ENCODE peak calls at places on chromosomes 5 and 9, in ten cellular contexts. J, D, U, E, O, X, M, H, S and G are unnamed samples.

GRCh38 chr5:172973127-172973916 is 10.2 kb upstream of the ATP6V0E1 start:
- DNase-seq in S (peak), E (no peak), H (no peak), U (no peak), X (no peak), J (no peak), D (no peak), O (peak), M (no peak), G (no peak)

GRCh38 chr5:52983731-52984620 is 5.2 kb upstream of the ITGA2 start:
- DNase-seq in U (no peak), O (peak), D (no peak), X (no peak), M (no peak), S (no peak), H (no peak), E (no peak), J (no peak), G (no peak)

GRCh38 chr5:12675956-12676355 is 771.7 kb upstream of the CTNND2 start:
- DNase-seq in M (no peak), H (no peak), U (no peak), S (no peak), J (no peak), X (no peak), O (no peak), E (no peak), D (no peak), G (no peak)

GRCh38 chr5:36950586-36951457 is 74.3 kb downstream of the NIPBL start:
- DNase-seq in D (no peak), O (peak), H (no peak), J (no peak), M (no peak), U (no peak), X (no peak), E (no peak), S (peak), G (no peak)

GRCh38 chr5:58245479-58245845 is 214.4 kb downstream of the PLK2 start:
- DNase-seq in U (no peak), S (no peak), D (no peak), M (no peak), J (no peak), X (no peak), H (no peak), O (no peak), E (no peak), G (peak)

GRCh38 chr9:123360161-123361085 is 4.4 kb downstream of the CRB2 start:
- DNase-seq in U (peak), O (no peak), H (peak), E (peak), X (peak), J (peak), D (peak), M (peak), S (no peak), G (no peak)

GRCh38 chr5:10420926-10421325 is 20.8 kb upstream of the ROPN1L start:
- DNase-seq in U (no peak), O (no peak), E (no peak), H (no peak), J (no peak), D (no peak), S (peak), X (no peak), M (no peak), G (no peak)

GRCh38 chr5:1514027-1514818 is 9.5 kb downstream of the LPCAT1 start:
- DNase-seq in U (peak), E (peak), H (peak), D (no peak), J (peak), X (peak), M (no peak), S (no peak), O (no peak), G (peak)

GRCh38 chr9:29212590-29213373 is 1639.5 kb upstream of the C9orf72 start:
- DNase-seq in J (no peak), S (no peak), O (no peak), H (peak), E (no peak), D (peak), M (no peak), U (no peak), X (peak), G (no peak)

GRCh38 chr9:32351845-32352244 is 32.6 kb upstream of the ACO1 start:
- DNase-seq in D (no peak), E (no peak), S (peak), U (no peak), X (no peak), M (no peak), H (no peak), J (no peak), O (no peak), G (no peak)

GRCh38 chr5:459562-460412 is 16.8 kb downstream of the EXOC3 start:
- DNase-seq in U (peak), O (no peak), J (peak), D (no peak), S (no peak), H (no peak), X (peak), M (no peak), E (no peak), G (peak)

GRCh38 chr9:82601272-82601835 is 461.6 kb downstream of the RASEF start:
- DNase-seq in D (no peak), J (no peak), X (no peak), S (peak), M (no peak), O (peak), U (no peak), H (no peak), E (no peak), G (no peak)

GRCh38 chr5:141100243-141100805 is at the start of gene PCDHB3:
- DNase-seq in D (peak), X (peak), S (peak), M (no peak), J (no peak), E (no peak), U (peak), O (peak), H (no peak), G (no peak)

GRCh38 chr5:8508196-8508595 is 639.2 kb downstream of the MTRR start:
- DNase-seq in S (peak), U (no peak), M (no peak), E (no peak), D (no peak), J (no peak), H (no peak), O (peak), X (no peak), G (no peak)

GRCh38 chr5:33891731-33892418 is at the start of gene ADAMTS12:
- DNase-seq in J (no peak), M (no peak), D (no peak), U (peak), S (peak), H (peak), E (peak), O (peak), X (peak), G (peak)

GRCh38 chr5:173623296-173623771 is 6.9 kb upstream of the BOD1 start:
- DNase-seq in E (peak), M (no peak), D (no peak), X (no peak), J (peak), S (no peak), O (no peak), H (no peak), U (no peak), G (no peak)

GRCh38 chr5:141369994-141370848 is at the start of gene PCDHGB3:
- DNase-seq in J (no peak), X (no peak), S (peak), H (no peak), O (peak), E (peak), D (peak), M (no peak), U (no peak), G (no peak)

GRCh38 chr9:93112116-93112863 is 16.3 kb downstream of the CARD19 start:
- DNase-seq in D (no peak), E (no peak), S (no peak), H (peak), O (no peak), U (peak), J (peak), X (peak), M (no peak), G (peak)

GRCh38 chr9:136313111-136314055 is 9.5 kb upstream of the CCDC187 start:
- DNase-seq in D (no peak), H (no peak), E (no peak), J (no peak), S (no peak), O (no peak), U (no peak), M (no peak), X (no peak), G (no peak)

GRCh38 chr5:96781031-96781733 is 26.6 kb downstream of the ERAP1 start:
- DNase-seq in E (no peak), J (no peak), D (no peak), X (no peak), S (peak), U (no peak), M (no peak), H (no peak), O (peak), G (no peak)

GRCh38 chr5:83434929-83435328 is 36.6 kb upstream of the VCAN start:
- DNase-seq in E (no peak), D (no peak), H (no peak), S (no peak), X (no peak), U (no peak), O (peak), M (no peak), J (no peak), G (no peak)

GRCh38 chr5:146873186-146873917 is 5.2 kb downstream of the PPP2R2B start:
- DNase-seq in D (no peak), X (no peak), U (no peak), S (no peak), H (no peak), O (no peak), E (no peak), M (no peak), J (no peak), G (no peak)

GRCh38 chr9:34250721-34251120 is 71.9 kb downstream of the UBAP1 start:
- DNase-seq in J (no peak), H (no peak), U (no peak), X (no peak), D (no peak), E (no peak), O (no peak), M (no peak), S (no peak), G (no peak)

GRCh38 chr9:126399789-126400188 is 73.2 kb downstream of the MVB12B start:
- DNase-seq in E (no peak), X (no peak), S (no peak), O (no peak), M (no peak), D (no peak), U (no peak), J (no peak), H (no peak), G (no peak)

GRCh38 chr9:86866739-86867138 is 80.6 kb downstream of the GAS1 start:
- DNase-seq in E (no peak), O (no peak), U (no peak), D (no peak), H (no peak), X (no peak), M (no peak), S (no peak), J (no peak), G (no peak)

GRCh38 chr5:145984072-145984471 is 47.7 kb downstream of the SH3RF2 start:
- DNase-seq in E (no peak), O (no peak), S (no peak), M (no peak), U (no peak), X (no peak), J (no peak), D (no peak), H (no peak), G (no peak)

GRCh38 chr9:89993678-89994630 is 389.1 kb downstream of the GADD45G start:
- DNase-seq in U (peak), H (no peak), O (no peak), E (peak), X (peak), M (no peak), S (peak), D (no peak), J (peak), G (peak)

GRCh38 chr9:84349706-84350105 is 9.1 kb upstream of the SLC28A3 start:
- DNase-seq in M (no peak), D (no peak), U (no peak), J (no peak), H (no peak), X (no peak), O (no peak), S (peak), E (no peak), G (no peak)

GRCh38 chr9:33202552-33203300 is 35.6 kb upstream of the B4GALT1 start:
- DNase-seq in X (no peak), H (peak), M (no peak), J (peak), O (peak), U (peak), D (peak), E (peak), S (peak), G (peak)

GRCh38 chr5:150565868-150566267 is 57.9 kb downstream of the NDST1 start:
- DNase-seq in D (no peak), X (peak), S (no peak), M (no peak), O (no peak), U (no peak), J (no peak), H (no peak), E (no peak), G (no peak)

GRCh38 chr9:111597852-111598729 is 1.4 kb downstream of the PTGR1 start:
- DNase-seq in J (peak), S (peak), M (peak), U (peak), E (peak), O (peak), H (peak), D (peak), X (peak), G (peak)

GRCh38 chr5:132058646-132059042 is 1.8 kb upstream of the IL3 start:
- DNase-seq in M (peak), J (no peak), X (no peak), U (peak), E (no peak), H (peak), D (no peak), S (no peak), O (no peak), G (peak)

GRCh38 chr9:79362100-79363081 is 209.4 kb upstream of the TLE4 start:
- DNase-seq in E (no peak), H (no peak), O (no peak), J (no peak), D (no peak), U (no peak), M (no peak), X (no peak), S (peak), G (no peak)

GRCh38 chr9:20191239-20191840 is 402.5 kb upstream of the SLC24A2 start:
- DNase-seq in O (peak), X (no peak), H (no peak), M (no peak), J (no peak), S (peak), U (no peak), D (no peak), E (peak), G (no peak)

GRCh38 chr9:131447148-131447547 is 53.3 kb downstream of the PRRC2B start:
- DNase-seq in D (no peak), X (no peak), E (no peak), J (peak), H (no peak), U (no peak), M (no peak), O (peak), S (no peak), G (no peak)

GRCh38 chr5:74408150-74409043 is 232.1 kb downstream of the ENC1 start:
- DNase-seq in E (no peak), X (no peak), M (no peak), D (no peak), J (no peak), U (no peak), H (no peak), S (no peak), O (no peak), G (no peak)

GRCh38 chr5:34656001-34656699 is at the start of gene RAI14:
- DNase-seq in D (peak), J (peak), M (no peak), X (peak), E (peak), O (peak), H (peak), U (peak), S (peak), G (peak)

GRCh38 chr9:24602687-24603352 is 57.1 kb upstream of the IZUMO3 start:
- DNase-seq in E (no peak), M (no peak), D (no peak), U (no peak), H (no peak), S (peak), X (no peak), J (no peak), O (peak), G (no peak)

GRCh38 chr5:139404484-139404840 is 573 bp upstream of the SPATA24 start:
- DNase-seq in U (peak), J (no peak), E (no peak), D (no peak), S (no peak), M (no peak), H (no peak), O (no peak), X (no peak), G (no peak)
- H3K4me3 ChIP-seq in U (no peak), J (peak), E (no peak), D (peak), S (no peak), M (peak), H (peak), O (peak), X (peak), G (peak)

DNA sequence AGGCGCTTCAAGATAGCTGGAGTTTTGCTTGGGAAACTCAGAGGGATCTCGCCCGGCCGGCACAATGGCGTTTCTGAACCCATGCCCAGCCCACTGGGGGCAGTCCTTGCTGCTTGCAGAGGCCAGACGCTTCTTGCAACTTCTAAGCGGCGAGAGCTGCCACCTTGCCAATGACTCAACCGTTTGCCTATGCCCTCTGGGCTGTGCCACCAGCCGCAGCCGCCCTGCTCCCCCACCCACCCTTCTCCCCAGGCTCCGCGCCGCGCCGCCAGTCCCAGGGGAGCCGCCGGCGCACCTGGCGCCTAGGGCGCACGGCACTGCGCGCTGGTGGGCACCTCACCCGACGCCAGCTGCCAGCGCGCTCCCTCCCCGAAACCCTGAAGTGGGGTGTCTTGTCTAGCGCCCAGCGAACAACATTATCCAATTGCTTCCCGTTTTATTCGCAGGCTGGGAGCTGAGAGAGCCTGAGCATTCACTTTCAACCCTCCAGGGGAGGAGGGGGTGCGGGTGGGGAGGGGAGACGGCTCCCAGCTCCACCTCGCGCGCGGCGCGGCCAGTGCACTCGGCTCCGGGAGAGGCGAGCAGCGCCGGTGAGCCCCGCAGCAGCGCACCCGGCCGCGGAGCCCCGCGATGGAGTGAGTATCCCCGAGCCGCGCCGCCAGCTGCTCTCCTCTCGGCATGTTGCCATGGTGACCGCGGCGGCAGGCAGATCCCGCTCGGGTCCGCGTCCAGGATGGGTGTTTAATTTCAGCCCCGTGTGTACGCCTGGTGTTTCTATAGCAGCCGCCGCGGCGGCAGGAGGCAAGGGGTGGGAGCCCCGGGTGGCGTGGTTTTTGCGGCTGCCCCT is 139.5 kb upstream of the PALM2AKAP2 start:
- DNase-seq in E (peak), H (peak), D (no peak), J (no peak), O (peak), U (peak), S (peak), X (peak), M (no peak), G (peak)
- H3K4me3 ChIP-seq in E (no peak), H (peak), D (peak), J (peak), O (peak), U (no peak), S (peak), X (peak), M (no peak), G (peak)

GRCh38 chr9:35827486-35827885 is 1.0 kb downstream of the FAM221B start:
- DNase-seq in S (no peak), O (peak), D (no peak), U (no peak), H (no peak), J (no peak), E (no peak), M (no peak), X (no peak), G (no peak)

GRCh38 chr9:35818341-35818740 is 3.5 kb upstream of the HINT2 start:
- DNase-seq in U (no peak), H (no peak), D (no peak), J (no peak), X (no peak), O (no peak), S (no peak), M (no peak), E (no peak), G (no peak)

GRCh38 chr9:35826071-35826701 is 2.3 kb downstream of the FAM221B start:
- DNase-seq in O (peak), U (peak), J (peak), M (no peak), S (peak), H (no peak), E (peak), D (peak), X (no peak), G (no peak)

GRCh38 chr9:35820076-35820475 is 5.2 kb upstream of the HINT2 start:
- DNase-seq in X (no peak), M (no peak), H (no peak), U (no peak), D (no peak), O (peak), S (peak), J (no peak), E (no peak), G (no peak)

DNA sequence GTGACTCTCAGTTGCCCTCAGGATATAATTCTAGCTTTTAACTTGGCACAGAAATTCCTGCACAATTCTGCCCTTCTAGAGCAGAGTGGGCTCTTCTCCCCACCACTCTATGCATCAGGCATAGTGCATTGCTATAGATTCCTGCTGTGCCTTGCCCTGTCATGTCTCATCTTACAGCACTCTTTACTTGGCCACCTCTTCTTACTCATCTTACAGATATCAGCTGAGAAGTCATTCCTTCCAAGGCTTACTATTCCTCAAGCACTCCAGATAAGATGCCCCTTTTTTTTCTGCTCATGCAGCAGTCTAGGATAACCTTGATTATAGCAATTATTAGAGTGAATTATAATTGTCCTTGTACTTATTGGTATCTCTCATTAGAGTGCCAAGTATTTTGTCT is 5.6 kb downstream of the FAM221B start:
- DNase-seq in U (no peak), E (no peak), M (no peak), J (no peak), D (no peak), O (peak), X (no peak), H (no peak), S (peak), G (no peak)
- H3K4me3 ChIP-seq in U (no peak), E (no peak), M (no peak), J (no peak), D (no peak), O (no peak), X (no peak), H (no peak), S (no peak), G (no peak)

DNA sequence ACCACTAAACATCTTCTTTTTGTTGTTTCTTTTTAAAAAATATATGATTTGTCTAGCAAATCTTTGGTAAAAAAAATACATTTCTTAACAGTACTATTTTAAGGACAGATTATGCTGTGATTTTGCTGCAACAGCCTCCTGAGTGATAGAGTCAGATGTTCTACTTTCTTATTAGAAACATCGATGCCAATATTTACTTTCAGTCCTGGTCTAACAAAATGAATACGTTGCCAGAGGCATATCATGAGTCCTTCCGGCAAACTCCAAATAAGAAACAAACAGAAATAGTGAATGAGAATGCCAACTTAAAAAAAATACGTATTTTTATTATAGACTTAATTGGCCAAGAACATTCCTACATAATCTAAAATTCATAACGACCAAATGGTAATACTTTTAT is 371.5 kb downstream of the ADGRV1 start:
- DNase-seq in D (no peak), U (no peak), S (no peak), H (no peak), E (no peak), X (no peak), O (no peak), J (no peak), M (no peak), G (no peak)
- H3K4me3 ChIP-seq in D (no peak), U (no peak), S (no peak), H (no peak), E (no peak), X (no peak), O (no peak), J (no peak), M (no peak), G (no peak)

GRCh38 chr5:2698581-2698980 is 52.9 kb downstream of the IRX2 start:
- DNase-seq in H (no peak), D (no peak), M (peak), X (no peak), E (no peak), O (no peak), S (no peak), U (no peak), J (no peak), G (no peak)
- H3K4me3 ChIP-seq in H (no peak), D (no peak), M (no peak), X (no peak), E (no peak), O (no peak), S (no peak), U (no peak), J (no peak), G (no peak)